ENCODE peak calls at places on chromosomes 12 and 14, in five cellular contexts. N is neural progenitor cell, T is SHP77, V is lower leg skin, Y is skeletal muscle cell. R is an unnamed sample.
A peak's percentile ranks its signal among the peaks of the same experiment; 100 is the strongest.

GRCh38 chr12:26953447-26953846 is 15.2 kb downstream of the FGFR1OP2 start:
- DNase-seq in N (no peak), T (no peak), V (no peak), Y (no peak), R (no peak)

GRCh38 chr14:90483551-90483950 is 86.7 kb downstream of the CALM1 start:
- DNase-seq in N (no peak), T (peak; percentile 37), V (peak; percentile 83), Y (no peak), R (peak; percentile 54)

GRCh38 chr12:121391619-121392324 is 8.1 kb upstream of the RNF34 start:
- DNase-seq in N (no peak), T (no peak), V (peak; percentile 79), Y (peak; percentile 12), R (no peak)

GRCh38 chr12:21852251-21852650 is 77.7 kb upstream of the KCNJ8 start:
- DNase-seq in N (no peak), T (no peak), V (no peak), Y (peak; percentile 47), R (no peak)

GRCh38 chr14:50762001-50762930 is 68.7 kb downstream of the NIN start:
- DNase-seq in N (no peak), T (no peak), V (no peak), Y (peak; percentile 83), R (no peak)

GRCh38 chr12:31952418-31952817 is 6.8 kb upstream of the RESF1 start:
- DNase-seq in N (no peak), T (no peak), V (no peak), Y (no peak), R (no peak)

GRCh38 chr14:52934762-52935161 is 16.1 kb downstream of the FERMT2 start:
- DNase-seq in N (no peak), T (no peak), V (no peak), Y (no peak), R (no peak)

GRCh38 chr12:16939871-16940306 is 333.9 kb upstream of the LMO3 start:
- DNase-seq in N (peak; percentile 81), T (peak; percentile 31), V (no peak), Y (peak; percentile 27), R (peak; percentile 86)

GRCh38 chr14:100067971-100068959 is 3.0 kb downstream of the EVL start:
- DNase-seq in N (no peak), T (no peak), V (peak; percentile 89), Y (no peak), R (no peak)

GRCh38 chr14:23119362-23120327 is 590 bp upstream of the CEBPE start:
- DNase-seq in N (peak; percentile 38), T (no peak), V (no peak), Y (no peak), R (no peak)

R was measured in iPS-NIHi11.